ENCODE peak calls at places on chromosomes 13 and 19, in five cellular contexts. One of them, this sample, is unnamed.

GRCh38 chr13:25860862-25861261 is 191.0 kb downstream of the SHISA2 start:
- DNase-seq in BJ: no peak
- DNase-seq in HuH-7: no peak
- DNase-seq in T-helper 2 cell treated with Interferon-gamma antibody and Interleukin-4, amounts not matched to agents 5 μg/mL and 100 μg/mL, for 36 hours: no peak
- DNase-seq in Daoy: peak; percentile 59
- DNase-seq in this sample: no peak

GRCh38 chr13:106145997-106146864 is 389.2 kb downstream of the EFNB2 start:
- DNase-seq in BJ: no peak
- DNase-seq in HuH-7: no peak
- DNase-seq in T-helper 2 cell treated with Interferon-gamma antibody and Interleukin-4, amounts not matched to agents 5 μg/mL and 100 μg/mL, for 36 hours: no peak
- DNase-seq in Daoy: no peak
- DNase-seq in this sample: no peak

GRCh38 chr19:17468302-17469091 is 1.8 kb upstream of the SLC27A1 start:
- DNase-seq in BJ: no peak
- DNase-seq in HuH-7: no peak
- DNase-seq in T-helper 2 cell treated with Interferon-gamma antibody and Interleukin-4, amounts not matched to agents 5 μg/mL and 100 μg/mL, for 36 hours: no peak
- DNase-seq in Daoy: no peak
- DNase-seq in this sample: no peak

GRCh38 chr19:907183-907853 is 5.7 kb downstream of the R3HDM4 start:
- DNase-seq in BJ: no peak
- DNase-seq in HuH-7: no peak
- DNase-seq in T-helper 2 cell treated with Interferon-gamma antibody and Interleukin-4, amounts not matched to agents 5 μg/mL and 100 μg/mL, for 36 hours: no peak
- DNase-seq in Daoy: no peak
- DNase-seq in this sample: no peak

GRCh38 chr19:35211545-35212230 is 16.9 kb downstream of the FAM187B start:
- DNase-seq in BJ: no peak
- DNase-seq in HuH-7: no peak
- DNase-seq in T-helper 2 cell treated with Interferon-gamma antibody and Interleukin-4, amounts not matched to agents 5 μg/mL and 100 μg/mL, for 36 hours: peak; percentile 46
- DNase-seq in Daoy: no peak
- DNase-seq in this sample: peak; percentile 72

GRCh38 chr13:35566340-35566739 is 89.9 kb upstream of the MAB21L1 start:
- DNase-seq in BJ: no peak
- DNase-seq in HuH-7: no peak
- DNase-seq in T-helper 2 cell treated with Interferon-gamma antibody and Interleukin-4, amounts not matched to agents 5 μg/mL and 100 μg/mL, for 36 hours: no peak
- DNase-seq in Daoy: no peak
- DNase-seq in this sample: no peak

GRCh38 chr13:51905787-51906186 is 44.0 kb downstream of the CCDC70 start:
- DNase-seq in BJ: no peak
- DNase-seq in HuH-7: no peak
- DNase-seq in T-helper 2 cell treated with Interferon-gamma antibody and Interleukin-4, amounts not matched to agents 5 μg/mL and 100 μg/mL, for 36 hours: no peak
- DNase-seq in Daoy: no peak
- DNase-seq in this sample: no peak

GRCh38 chr19:5341981-5342380 is 1.4 kb upstream of the PTPRS start:
- DNase-seq in BJ: no peak
- DNase-seq in HuH-7: no peak
- DNase-seq in T-helper 2 cell treated with Interferon-gamma antibody and Interleukin-4, amounts not matched to agents 5 μg/mL and 100 μg/mL, for 36 hours: no peak
- DNase-seq in Daoy: no peak
- DNase-seq in this sample: no peak

GRCh38 chr19:23415561-23416191 is 20.4 kb upstream of the ZNF91 start:
- DNase-seq in BJ: no peak
- DNase-seq in HuH-7: peak; percentile 85
- DNase-seq in T-helper 2 cell treated with Interferon-gamma antibody and Interleukin-4, amounts not matched to agents 5 μg/mL and 100 μg/mL, for 36 hours: no peak
- DNase-seq in Daoy: peak; percentile 57
- DNase-seq in this sample: no peak

GRCh38 chr13:48235100-48235813 is 2.3 kb downstream of the ITM2B start:
- DNase-seq in BJ: no peak
- DNase-seq in HuH-7: no peak
- DNase-seq in T-helper 2 cell treated with Interferon-gamma antibody and Interleukin-4, amounts not matched to agents 5 μg/mL and 100 μg/mL, for 36 hours: no peak
- DNase-seq in Daoy: peak; percentile 57
- DNase-seq in this sample: no peak

This sample was measured in activated T-helper 2 cell treated with anti-CD3 and anti-CD28 coated beads, Interferon-gamma antibody, Interleukin-2, Interleukin-4, amounts not matched to agents 10 μg/mL and 5 μg/mL and 100 μg/mL, durations not matched to agents 14 hours and 24 hours and 36 hours.